ENCODE peak calls at places on chromosome 5, in nine cellular contexts. F is fibroblast of the aortic adventitia, Y is DND-41, R is HFFc6, C is nephron progenitor cell, L is IMR-90, M is CD14-positive monocyte, B is tibial artery, G is body of pancreas. K is an unnamed sample.

GRCh38 chr5:172110921-172111873 is 76.8 kb downstream of the STK10 start:
- DNase-seq in F (peak; percentile 74), Y (peak; percentile 87), R (peak; percentile 59), C (no peak), L (peak; percentile 56), M (peak; percentile 94), B (no peak), G (peak; percentile 61), K (no peak)

GRCh38 chr5:175700991-175701390 is 43.1 kb downstream of the HRH2 start:
- DNase-seq in F (no peak), Y (no peak), R (no peak), C (no peak), L (no peak), M (no peak), B (no peak), G (no peak), K (no peak)

GRCh38 chr5:13932006-13932405 is 12.5 kb downstream of the DNAH5 start:
- DNase-seq in F (no peak), Y (no peak), R (no peak), C (no peak), L (no peak), M (no peak), B (no peak), G (no peak), K (no peak)

GRCh38 chr5:131814990-131815389 is 18.2 kb upstream of the FNIP1 start:
- DNase-seq in F (peak; percentile 88), Y (no peak), R (peak; percentile 59), C (no peak), L (peak; percentile 91), M (no peak), B (no peak), G (no peak), K (peak; percentile 85)

GRCh38 chr5:56514246-56514645 is 281.1 kb upstream of the ANKRD55 start:
- DNase-seq in F (no peak), Y (no peak), R (no peak), C (peak; percentile 29), L (no peak), M (no peak), B (no peak), G (no peak), K (no peak)

GRCh38 chr5:95591490-95591901 is 28.4 kb upstream of the GPR150 start:
- DNase-seq in F (peak; percentile 60), Y (no peak), R (peak; percentile 89), C (no peak), L (peak; percentile 91), M (no peak), B (no peak), G (no peak), K (peak; percentile 89)

GRCh38 chr5:50968296-50969206 is 302.1 kb downstream of the PARP8 start:
- DNase-seq in F (no peak), Y (no peak), R (no peak), C (peak; percentile 17), L (no peak), M (no peak), B (no peak), G (no peak), K (no peak)

GRCh38 chr5:115459844-115460243 is 84.7 kb downstream of the FEM1C start:
- DNase-seq in F (peak; percentile 76), Y (no peak), R (peak; percentile 68), C (no peak), L (peak; percentile 61), M (no peak), B (no peak), G (no peak), K (peak; percentile 16)

GRCh38 chr5:29054694-29055093 is 2016.3 kb upstream of the CDH9 start:
- DNase-seq in F (no peak), Y (no peak), R (no peak), C (no peak), L (no peak), M (no peak), B (no peak), G (no peak), K (no peak)

GRCh38 chr5:4553968-4554367 is 586.2 kb upstream of the ADAMTS16 start:
- DNase-seq in F (no peak), Y (no peak), R (no peak), C (peak; percentile 27), L (no peak), M (no peak), B (no peak), G (no peak), K (no peak)

GRCh38 chr5:37838933-37839341 is 904 bp downstream of the GDNF start:
- DNase-seq in F (no peak), Y (no peak), R (no peak), C (peak; percentile 24), L (no peak), M (no peak), B (no peak), G (no peak), K (no peak)

GRCh38 chr5:57592236-57592635 is 109.6 kb upstream of the ACTBL2 start:
- DNase-seq in F (peak; percentile 91), Y (no peak), R (no peak), C (no peak), L (peak; percentile 10), M (no peak), B (no peak), G (no peak), K (no peak)

GRCh38 chr5:89698028-89698427 is 711.5 kb downstream of the CETN3 start:
- DNase-seq in F (no peak), Y (no peak), R (no peak), C (no peak), L (no peak), M (no peak), B (no peak), G (no peak), K (no peak)

GRCh38 chr5:168987540-168988300 is 313.2 kb downstream of the SLIT3 start:
- DNase-seq in F (peak; percentile 76), Y (peak; percentile 62), R (peak; percentile 56), C (peak; percentile 84), L (peak; percentile 58), M (no peak), B (peak; percentile 80), G (peak; percentile 74), K (peak; percentile 79)

GRCh38 chr5:112833971-112834370 is 27.1 kb upstream of the SRP19 start:
- DNase-seq in F (no peak), Y (no peak), R (no peak), C (no peak), L (no peak), M (no peak), B (no peak), G (no peak), K (no peak)

GRCh38 chr5:29780401-29780800 is 1413.1 kb upstream of the CDH6 start:
- DNase-seq in F (no peak), Y (no peak), R (no peak), C (no peak), L (no peak), M (no peak), B (no peak), G (no peak), K (no peak)

GRCh38 chr5:91095321-91095720 is 287.8 kb downstream of the ARRDC3 start:
- DNase-seq in F (no peak), Y (no peak), R (no peak), C (no peak), L (no peak), M (no peak), B (no peak), G (no peak), K (peak; percentile 41)

GRCh38 chr5:36073595-36074216 is 7.0 kb upstream of the UGT3A2 start:
- DNase-seq in F (peak; percentile 7), Y (peak; percentile 67), R (no peak), C (no peak), L (no peak), M (no peak), B (no peak), G (no peak), K (peak; percentile 28)

GRCh38 chr5:166370928-166371690 is 1920.3 kb upstream of the WWC1 start:
- DNase-seq in F (peak; percentile 4), Y (no peak), R (no peak), C (no peak), L (no peak), M (no peak), B (no peak), G (no peak), K (peak; percentile 56)

DNA sequence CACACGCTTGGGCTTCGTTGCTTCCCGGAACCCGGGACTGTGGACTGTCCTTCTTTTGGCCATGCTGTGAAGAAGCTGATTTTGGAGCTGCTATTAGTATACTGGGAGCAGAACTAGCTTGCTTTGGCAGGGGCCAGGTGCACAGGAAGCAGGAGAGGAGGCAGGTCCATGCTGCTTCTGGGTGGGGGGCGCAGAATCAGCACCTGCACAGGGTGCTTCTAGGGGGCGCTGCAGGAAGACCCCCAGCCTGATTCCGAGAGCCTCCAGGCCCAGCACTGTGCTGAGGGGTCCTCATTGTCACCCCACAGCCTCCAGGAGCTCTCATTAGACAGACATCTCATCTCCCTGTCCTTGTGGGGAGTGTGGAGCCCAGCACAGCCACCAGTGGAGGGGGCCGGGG is 252.6 kb upstream of the IRX4 start:
- DNase-seq in F (no peak), Y (no peak), R (no peak), C (no peak), L (no peak), M (no peak), B (no peak), G (no peak), K (no peak)
- TF ChIP-seq CTCF in F (no peak), Y (peak; percentile 21), R (no peak), C (no peak), L (no peak), M (no peak), B (no peak), G (no peak), K (no peak)

GRCh38 chr5:65663804-65664521 is 39.1 kb downstream of the SHLD3 start:
- DNase-seq in F (peak; percentile 33), Y (no peak), R (peak; percentile 22), C (no peak), L (peak; percentile 18), M (no peak), B (no peak), G (no peak), K (peak; percentile 16)
- TF ChIP-seq CTCF in F (peak; percentile 62), Y (peak; percentile 21), R (peak; percentile 78), C (peak; percentile 50), L (peak; percentile 39), M (no peak), B (peak; percentile 25), G (peak; percentile 16), K (peak; percentile 53)

DNA sequence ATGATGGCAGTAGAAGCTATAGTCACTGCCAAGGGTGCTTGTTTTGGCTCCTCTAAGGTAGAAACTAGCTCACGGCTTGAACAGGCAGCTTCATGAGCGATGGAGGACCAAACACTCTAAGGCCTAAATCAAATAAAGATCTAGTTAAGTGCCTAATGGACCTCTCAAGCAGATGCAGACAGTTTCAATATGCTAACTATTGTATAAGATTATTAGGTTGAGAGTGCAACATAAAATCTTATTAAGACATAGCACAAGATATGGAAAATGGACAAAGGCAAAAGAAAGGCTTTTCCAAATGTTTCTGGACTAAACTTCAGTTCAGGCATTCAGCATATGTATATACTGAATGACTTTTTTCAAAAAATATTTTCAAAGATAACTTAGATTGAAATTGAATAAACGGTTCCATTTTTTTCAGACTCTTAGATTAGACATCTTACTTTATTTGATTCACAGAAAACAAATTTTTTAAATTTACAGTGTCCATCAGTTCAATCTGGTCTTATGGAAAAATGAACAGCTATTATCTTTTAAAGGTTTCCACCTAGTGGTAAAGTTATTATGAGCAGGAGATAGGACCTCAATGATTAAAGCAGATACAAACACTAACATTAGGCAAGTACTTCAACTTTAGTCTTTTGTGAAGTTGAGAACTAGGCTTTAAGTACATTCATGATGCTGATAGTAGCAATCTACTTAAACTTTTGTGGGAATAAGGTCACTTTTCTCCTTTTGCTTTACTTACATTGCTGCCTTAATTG is 1167.7 kb downstream of the MAT2B start:
- DNase-seq in F (peak; percentile 32), Y (no peak), R (no peak), C (no peak), L (peak; percentile 17), M (no peak), B (no peak), G (no peak), K (peak; percentile 7)
- TF ChIP-seq CTCF in F (peak; percentile 29), Y (peak; percentile 37), R (peak; percentile 34), C (peak; percentile 29), L (peak; percentile 28), M (peak; percentile 52), B (no peak), G (no peak), K (no peak)

GRCh38 chr5:177507165-177507564 is 2.5 kb downstream of the DOK3 start:
- DNase-seq in F (no peak), Y (no peak), R (no peak), C (no peak), L (no peak), M (no peak), B (no peak), G (no peak), K (peak; percentile 58)
- TF ChIP-seq CTCF in F (peak; percentile 34), Y (peak; percentile 20), R (peak; percentile 63), C (no peak), L (peak; percentile 33), M (peak; percentile 53), B (no peak), G (no peak), K (peak; percentile 55)

K was measured in choroid plexus epithelial cell.